ENCODE peak calls at places on chromosome 21, in six cellular contexts. One of them, this sample, is unnamed. For H3K4me1, the result is how much of the 10 kb centered on the place peaks cover.

GRCh38 chr21:33360281-33360680 is 35.5 kb downstream of the IFNAR1 start:
- DNase-seq in A549: no peak
- DNase-seq in CD8-positive, alpha-beta memory T cell: no peak
- DNase-seq in transverse colon: no peak
- DNase-seq in lower lobe of right lung: no peak
- DNase-seq in body of pancreas: no peak
- DNase-seq in this sample: no peak

GRCh38 chr21:45801989-45802388 is 158.5 kb downstream of the PCBP3 start:
- DNase-seq in A549: no peak
- DNase-seq in CD8-positive, alpha-beta memory T cell: no peak
- DNase-seq in transverse colon: no peak
- DNase-seq in lower lobe of right lung: no peak
- DNase-seq in body of pancreas: no peak
- DNase-seq in this sample: no peak

GRCh38 chr21:17466166-17466565 is 46.7 kb upstream of the CXADR start:
- DNase-seq in A549: peak
- DNase-seq in CD8-positive, alpha-beta memory T cell: no peak
- DNase-seq in transverse colon: peak
- DNase-seq in lower lobe of right lung: no peak
- DNase-seq in body of pancreas: peak
- DNase-seq in this sample: no peak

GRCh38 chr21:29092102-29092959 is 18.9 kb upstream of the CCT8 start:
- DNase-seq in A549: no peak
- DNase-seq in CD8-positive, alpha-beta memory T cell: no peak
- DNase-seq in transverse colon: no peak
- DNase-seq in lower lobe of right lung: no peak
- DNase-seq in body of pancreas: no peak
- DNase-seq in this sample: no peak

GRCh38 chr21:18373631-18374030 is 30.0 kb downstream of the TMPRSS15 start:
- DNase-seq in A549: no peak
- DNase-seq in CD8-positive, alpha-beta memory T cell: no peak
- DNase-seq in transverse colon: no peak
- DNase-seq in lower lobe of right lung: no peak
- DNase-seq in body of pancreas: no peak
- DNase-seq in this sample: no peak

GRCh38 chr21:14877581-14878228 is 187.1 kb downstream of the NRIP1 start:
- DNase-seq in A549: peak
- DNase-seq in CD8-positive, alpha-beta memory T cell: no peak
- DNase-seq in transverse colon: no peak
- DNase-seq in lower lobe of right lung: no peak
- DNase-seq in body of pancreas: no peak
- DNase-seq in this sample: no peak

GRCh38 chr21:41786521-41786987 is 19.7 kb upstream of the RIPK4 start:
- DNase-seq in A549: peak
- DNase-seq in CD8-positive, alpha-beta memory T cell: no peak
- DNase-seq in transverse colon: no peak
- DNase-seq in lower lobe of right lung: no peak
- DNase-seq in body of pancreas: peak
- DNase-seq in this sample: no peak

GRCh38 chr21:41160036-41160435 is 7.9 kb upstream of the BACE2 start:
- DNase-seq in A549: no peak
- DNase-seq in CD8-positive, alpha-beta memory T cell: no peak
- DNase-seq in transverse colon: no peak
- DNase-seq in lower lobe of right lung: peak
- DNase-seq in body of pancreas: no peak
- DNase-seq in this sample: no peak

GRCh38 chr21:14545906-14546480 is at the start of gene SAMSN1:
- DNase-seq in A549: no peak
- DNase-seq in CD8-positive, alpha-beta memory T cell: peak
- DNase-seq in transverse colon: peak
- DNase-seq in lower lobe of right lung: peak
- DNase-seq in body of pancreas: peak
- DNase-seq in this sample: peak

GRCh38 chr21:46005481-46005881 is 23.9 kb downstream of the COL6A1 start:
- DNase-seq in A549: no peak
- DNase-seq in CD8-positive, alpha-beta memory T cell: no peak
- DNase-seq in transverse colon: peak
- DNase-seq in lower lobe of right lung: no peak
- DNase-seq in body of pancreas: no peak
- DNase-seq in this sample: no peak

GRCh38 chr21:38955495-38955894 is 149.8 kb downstream of the ETS2 start:
- DNase-seq in A549: no peak
- DNase-seq in CD8-positive, alpha-beta memory T cell: no peak
- DNase-seq in transverse colon: peak
- DNase-seq in lower lobe of right lung: no peak
- DNase-seq in body of pancreas: no peak
- DNase-seq in this sample: no peak

GRCh38 chr21:33293811-33294216 is 27.6 kb downstream of the IL10RB start:
- DNase-seq in A549: no peak
- DNase-seq in CD8-positive, alpha-beta memory T cell: peak
- DNase-seq in transverse colon: no peak
- DNase-seq in lower lobe of right lung: no peak
- DNase-seq in body of pancreas: no peak
- DNase-seq in this sample: no peak

GRCh38 chr21:39559511-39559910 is 53.2 kb upstream of the B3GALT5 start:
- DNase-seq in A549: no peak
- DNase-seq in CD8-positive, alpha-beta memory T cell: no peak
- DNase-seq in transverse colon: no peak
- DNase-seq in lower lobe of right lung: no peak
- DNase-seq in body of pancreas: no peak
- DNase-seq in this sample: no peak

DNA sequence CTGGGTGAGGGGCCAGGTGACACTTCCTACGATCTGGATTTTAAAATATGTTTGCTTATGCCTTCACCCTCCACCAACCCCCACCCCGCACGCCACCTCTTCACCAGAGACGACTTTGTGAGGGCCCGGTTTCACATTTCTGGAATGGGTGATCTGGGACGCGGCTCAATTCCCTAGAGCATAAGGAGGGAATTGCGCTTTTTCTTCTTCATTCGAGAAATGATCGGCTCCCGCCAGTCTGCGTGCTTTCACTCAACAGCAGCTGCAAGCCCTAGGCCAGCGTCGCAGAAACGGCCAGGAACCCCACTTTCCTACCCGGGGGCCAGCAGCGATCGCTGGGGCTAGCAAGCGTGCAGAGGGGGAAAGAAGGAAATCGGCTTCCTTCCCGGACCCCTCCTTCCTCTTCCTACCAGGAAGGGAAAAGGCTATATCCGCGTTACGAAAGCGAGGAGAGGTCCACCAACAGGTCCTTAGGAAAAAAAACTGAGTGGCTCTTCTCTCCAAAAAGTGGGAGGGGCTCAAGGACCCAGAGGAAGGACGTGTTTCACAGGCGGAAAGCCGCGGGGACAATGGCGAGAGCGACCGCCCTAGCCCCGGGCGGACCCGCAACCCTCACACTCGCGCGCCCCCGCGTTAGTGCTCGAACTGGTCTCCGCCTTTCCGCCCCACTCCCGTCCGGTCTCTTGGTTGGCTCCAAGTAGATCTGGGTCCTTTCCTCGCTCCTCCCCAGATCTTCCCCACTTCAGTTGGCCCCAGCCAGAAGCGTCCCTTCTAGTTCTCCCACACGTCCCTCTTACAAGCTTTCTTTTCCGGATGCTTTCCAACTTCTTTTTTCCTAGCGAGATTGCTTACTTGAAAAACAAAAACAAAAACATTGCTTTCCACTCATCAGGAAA is 1.1 kb upstream of the ADAMTS1 start:
- DNase-seq in A549: peak
- DNase-seq in CD8-positive, alpha-beta memory T cell: no peak
- DNase-seq in transverse colon: peak
- DNase-seq in lower lobe of right lung: peak
- DNase-seq in body of pancreas: peak
- DNase-seq in this sample: peak
- H3K4me3 ChIP-seq in A549: peak
- H3K4me3 ChIP-seq in CD8-positive, alpha-beta memory T cell: peak
- H3K4me3 ChIP-seq in transverse colon: peak
- H3K4me3 ChIP-seq in lower lobe of right lung: peak
- H3K4me3 ChIP-seq in body of pancreas: peak
- H3K4me3 ChIP-seq in this sample: peak

DNA sequence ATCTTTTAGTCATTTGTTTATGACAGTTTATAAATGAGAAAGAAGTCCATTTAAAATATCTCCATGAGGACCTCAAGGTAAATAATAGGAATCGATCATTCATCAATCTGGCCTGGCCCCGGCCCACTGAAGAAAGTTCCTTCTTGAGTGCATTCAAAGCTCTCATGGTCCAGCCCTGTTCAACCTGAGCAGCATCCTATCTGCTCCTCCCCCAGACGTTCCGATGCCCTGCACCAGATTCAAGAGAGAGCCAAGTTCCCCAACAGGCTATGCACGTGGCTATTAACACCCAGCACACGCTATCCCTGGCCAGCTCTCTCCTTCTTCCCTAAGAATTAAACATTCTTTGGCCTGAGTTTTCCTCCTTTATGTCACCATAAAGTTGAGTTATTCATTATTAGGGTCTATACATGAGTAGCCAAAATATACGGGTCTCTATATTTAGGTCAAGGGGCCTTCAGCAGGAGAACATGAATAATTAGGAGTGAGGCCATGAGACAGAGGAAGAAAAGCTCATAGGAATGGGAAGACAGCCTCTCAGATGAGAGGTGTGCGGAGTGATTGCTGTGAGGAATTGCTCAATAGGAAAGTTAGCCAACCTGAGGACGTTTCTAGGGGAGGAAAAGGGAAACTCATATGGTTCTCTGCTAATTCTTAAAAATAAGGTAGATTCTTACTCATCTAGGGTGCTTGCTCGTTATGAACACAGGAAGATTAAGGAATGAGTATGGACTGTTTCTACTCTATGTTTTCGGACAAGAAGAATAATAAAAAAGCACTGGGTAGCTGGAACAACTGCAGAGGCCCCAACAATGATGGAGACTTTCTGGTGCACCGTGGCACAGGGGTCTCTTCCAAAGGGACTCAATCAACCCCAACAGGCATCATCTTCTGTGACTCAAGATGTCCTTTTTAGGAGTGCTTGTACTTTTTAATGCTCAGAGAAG is 23.6 kb downstream of the RUNX1 start:
- DNase-seq in A549: no peak
- DNase-seq in CD8-positive, alpha-beta memory T cell: no peak
- DNase-seq in transverse colon: no peak
- DNase-seq in lower lobe of right lung: no peak
- DNase-seq in body of pancreas: no peak
- DNase-seq in this sample: no peak
- H3K4me1 ChIP-seq in A549: under half
- H3K4me1 ChIP-seq in CD8-positive, alpha-beta memory T cell: half or more
- H3K4me1 ChIP-seq in transverse colon: under half
- H3K4me1 ChIP-seq in lower lobe of right lung: under half
- H3K4me1 ChIP-seq in body of pancreas: under half
- H3K4me1 ChIP-seq in this sample: under half

GRCh38 chr21:34973685-34974084 is 75.4 kb downstream of the RUNX1 start:
- DNase-seq in A549: no peak
- DNase-seq in CD8-positive, alpha-beta memory T cell: no peak
- DNase-seq in transverse colon: no peak
- DNase-seq in lower lobe of right lung: no peak
- DNase-seq in body of pancreas: no peak
- DNase-seq in this sample: no peak

GRCh38 chr21:34970566-34970965 is 78.5 kb downstream of the RUNX1 start:
- DNase-seq in A549: no peak
- DNase-seq in CD8-positive, alpha-beta memory T cell: no peak
- DNase-seq in transverse colon: no peak
- DNase-seq in lower lobe of right lung: no peak
- DNase-seq in body of pancreas: no peak
- DNase-seq in this sample: no peak

GRCh38 chr21:34977333-34977732 is 71.8 kb downstream of the RUNX1 start:
- DNase-seq in A549: no peak
- DNase-seq in CD8-positive, alpha-beta memory T cell: no peak
- DNase-seq in transverse colon: no peak
- DNase-seq in lower lobe of right lung: no peak
- DNase-seq in body of pancreas: no peak
- DNase-seq in this sample: no peak

GRCh38 chr21:34971656-34972055 is 77.4 kb downstream of the RUNX1 start:
- DNase-seq in A549: no peak
- DNase-seq in CD8-positive, alpha-beta memory T cell: no peak
- DNase-seq in transverse colon: no peak
- DNase-seq in lower lobe of right lung: no peak
- DNase-seq in body of pancreas: no peak
- DNase-seq in this sample: no peak

DNA sequence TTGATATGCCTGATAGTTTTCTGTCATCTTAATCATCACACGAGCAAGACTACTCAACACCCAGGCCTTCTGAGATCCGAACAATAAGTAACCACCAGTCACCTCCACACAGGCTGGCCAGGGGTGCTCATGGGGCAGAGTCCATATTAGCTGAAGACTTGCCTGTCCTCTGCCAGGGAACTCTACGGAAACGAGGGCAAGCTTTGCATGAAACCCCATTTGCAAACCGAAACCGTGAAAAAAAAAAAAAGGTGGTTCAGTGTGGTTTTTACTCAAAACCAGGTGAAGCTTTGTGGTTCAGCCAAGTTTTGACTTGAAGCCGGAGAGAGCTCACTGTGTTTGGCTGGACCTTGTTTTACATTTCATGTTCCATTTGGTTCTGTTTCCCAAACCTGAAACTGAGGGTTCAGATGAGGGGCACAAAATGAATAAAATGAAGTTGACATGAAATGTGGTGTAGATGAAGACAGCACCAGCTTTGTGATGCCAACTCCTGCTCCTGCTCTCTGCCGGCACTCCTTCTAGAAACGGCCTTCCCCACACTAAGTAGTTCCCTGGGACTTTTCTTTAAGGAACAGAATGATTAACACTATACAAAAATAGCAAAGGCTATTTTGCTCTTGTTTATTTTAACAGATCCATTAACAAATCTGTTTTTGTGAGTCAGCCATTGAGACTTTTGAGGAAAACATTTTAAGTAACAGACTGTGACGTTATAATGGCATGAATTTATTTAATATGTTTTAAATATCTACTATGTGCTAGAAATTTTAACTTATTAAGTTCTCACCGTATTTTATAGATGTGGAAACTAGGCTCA is 74.7 kb downstream of the RUNX1 start:
- DNase-seq in A549: no peak
- DNase-seq in CD8-positive, alpha-beta memory T cell: peak
- DNase-seq in transverse colon: no peak
- DNase-seq in lower lobe of right lung: no peak
- DNase-seq in body of pancreas: no peak
- DNase-seq in this sample: no peak
- H3K4me3 ChIP-seq in A549: no peak
- H3K4me3 ChIP-seq in CD8-positive, alpha-beta memory T cell: peak
- H3K4me3 ChIP-seq in transverse colon: no peak
- H3K4me3 ChIP-seq in lower lobe of right lung: no peak
- H3K4me3 ChIP-seq in body of pancreas: no peak
- H3K4me3 ChIP-seq in this sample: no peak

GRCh38 chr21:44085491-44086321 is 21.5 kb upstream of the PWP2 start:
- DNase-seq in A549: no peak
- DNase-seq in CD8-positive, alpha-beta memory T cell: no peak
- DNase-seq in transverse colon: no peak
- DNase-seq in lower lobe of right lung: no peak
- DNase-seq in body of pancreas: no peak
- DNase-seq in this sample: peak

GRCh38 chr21:44089001-44089911 is 17.9 kb upstream of the PWP2 start:
- DNase-seq in A549: no peak
- DNase-seq in CD8-positive, alpha-beta memory T cell: peak
- DNase-seq in transverse colon: peak
- DNase-seq in lower lobe of right lung: no peak
- DNase-seq in body of pancreas: peak
- DNase-seq in this sample: peak

GRCh38 chr21:44086636-44087425 is 20.4 kb upstream of the PWP2 start:
- DNase-seq in A549: no peak
- DNase-seq in CD8-positive, alpha-beta memory T cell: no peak
- DNase-seq in transverse colon: no peak
- DNase-seq in lower lobe of right lung: no peak
- DNase-seq in body of pancreas: no peak
- DNase-seq in this sample: peak

GRCh38 chr21:44088401-44088780 is 18.8 kb upstream of the PWP2 start:
- DNase-seq in A549: no peak
- DNase-seq in CD8-positive, alpha-beta memory T cell: no peak
- DNase-seq in transverse colon: peak
- DNase-seq in lower lobe of right lung: no peak
- DNase-seq in body of pancreas: no peak
- DNase-seq in this sample: peak

GRCh38 chr21:44087426-44088400 is 19.5 kb upstream of the PWP2 start:
- DNase-seq in A549: no peak
- DNase-seq in CD8-positive, alpha-beta memory T cell: no peak
- DNase-seq in transverse colon: no peak
- DNase-seq in lower lobe of right lung: peak
- DNase-seq in body of pancreas: no peak
- DNase-seq in this sample: peak
- H3K4me1 ChIP-seq in A549: under half
- H3K4me1 ChIP-seq in CD8-positive, alpha-beta memory T cell: half or more
- H3K4me1 ChIP-seq in transverse colon: half or more
- H3K4me1 ChIP-seq in lower lobe of right lung: half or more
- H3K4me1 ChIP-seq in body of pancreas: under half
- H3K4me1 ChIP-seq in this sample: under half